ENCODE peak calls at places on chromosomes 13 and 19, in six cellular contexts. J is lower lobe of right lung, W is stomach, G is nephron progenitor cell, R is fibroblast of mammary gland, H is heart right ventricle. B is an unnamed sample.

GRCh38 chr19:38206006-38206745 is 17.8 kb downstream of the DPF1 start:
- DNase-seq in W (no peak), R (no peak), H (no peak), G (no peak), J (no peak), B (no peak)

GRCh38 chr19:1862424-1863307 is 713 bp downstream of the KLF16 start:
- DNase-seq in R (no peak), G (peak), J (no peak), H (no peak), W (no peak), B (no peak)

GRCh38 chr19:36939153-36939552 is 23.0 kb downstream of the ZNF568 start:
- DNase-seq in J (no peak), R (peak), H (no peak), W (no peak), G (no peak), B (no peak)

GRCh38 chr19:5934779-5935472 is 20.9 kb downstream of the CAPS start:
- DNase-seq in G (peak), R (peak), J (no peak), W (no peak), H (no peak), B (no peak)

GRCh38 chr19:8239528-8240273 is 30.5 kb downstream of the CERS4 start:
- DNase-seq in W (no peak), G (no peak), J (no peak), H (no peak), R (no peak), B (no peak)

GRCh38 chr13:64459778-64460177 is 2770.4 kb downstream of the PCDH9 start:
- DNase-seq in R (no peak), W (no peak), H (no peak), G (no peak), J (no peak), B (no peak)

GRCh38 chr13:26216042-26216441 is 6.1 kb downstream of the RNF6 start:
- DNase-seq in R (no peak), H (no peak), J (no peak), G (no peak), W (no peak), B (no peak)

GRCh38 chr19:10858204-10858828 is 10.1 kb downstream of the C19orf38 start:
- DNase-seq in W (no peak), J (no peak), G (peak), R (peak), H (no peak), B (no peak)

GRCh38 chr19:53520547-53521372 is 17.2 kb upstream of the ZNF331 start:
- DNase-seq in R (peak), W (peak), H (peak), J (peak), G (peak), B (peak)

GRCh38 chr19:12913871-12914690 is 5.0 kb downstream of the SYCE2 start:
- DNase-seq in W (no peak), J (no peak), H (no peak), G (no peak), R (peak), B (no peak)

GRCh38 chr19:21626924-21627697 is 121.7 kb downstream of the ZNF429 start:
- DNase-seq in W (no peak), J (no peak), G (no peak), H (no peak), R (no peak), B (no peak)

GRCh38 chr19:35805518-35806102 is 7.0 kb downstream of the PRODH2 start:
- DNase-seq in J (no peak), H (no peak), G (no peak), R (no peak), W (no peak), B (no peak)

GRCh38 chr19:46076951-46077814 is 36.4 kb upstream of the IGFL4 start:
- DNase-seq in H (no peak), J (no peak), G (peak), R (peak), W (peak), B (peak)

GRCh38 chr19:10091370-10091687 is 5.2 kb downstream of the SHFL start:
- DNase-seq in H (no peak), J (no peak), G (no peak), W (no peak), R (no peak), B (no peak)

GRCh38 chr19:20182232-20182785 is 15.3 kb downstream of the ZNF486 start:
- DNase-seq in W (no peak), H (no peak), G (no peak), R (no peak), J (no peak), B (no peak)

GRCh38 chr13:79898996-79899395 is 418.0 kb downstream of the NDFIP2 start:
- DNase-seq in J (no peak), G (no peak), R (peak), W (no peak), H (no peak), B (no peak)

GRCh38 chr13:99527346-99527745 is 26.1 kb downstream of the TM9SF2 start:
- DNase-seq in H (no peak), R (no peak), G (no peak), J (no peak), W (no peak), B (no peak)

GRCh38 chr19:15815306-15815705 is at the start of gene OR10H1:
- DNase-seq in J (no peak), H (no peak), G (no peak), W (no peak), R (no peak), B (no peak)

GRCh38 chr13:26601669-26602068 is 44.2 kb downstream of the WASF3 start:
- DNase-seq in H (no peak), G (no peak), W (no peak), J (no peak), R (peak), B (no peak)

GRCh38 chr13:113584870-113585671 is 518 bp downstream of the TFDP1 start:
- DNase-seq in W (peak), G (peak), J (peak), H (no peak), R (peak), B (no peak)

GRCh38 chr13:97214921-97215320 is 7.2 kb upstream of the MBNL2 start:
- DNase-seq in W (no peak), R (no peak), G (no peak), H (no peak), J (no peak), B (no peak)

GRCh38 chr19:18194554-18195238 is 1.7 kb downstream of the MPV17L2 start:
- DNase-seq in G (peak), R (peak), J (no peak), H (no peak), W (no peak), B (no peak)

GRCh38 chr13:38582133-38582532 is 104.7 kb upstream of the FREM2 start:
- DNase-seq in G (peak), R (peak), J (no peak), W (no peak), H (peak), B (no peak)

GRCh38 chr19:39918183-39918651 is 16.2 kb downstream of the FCGBP start:
- DNase-seq in W (no peak), J (no peak), G (no peak), H (no peak), R (no peak), B (no peak)

DNA sequence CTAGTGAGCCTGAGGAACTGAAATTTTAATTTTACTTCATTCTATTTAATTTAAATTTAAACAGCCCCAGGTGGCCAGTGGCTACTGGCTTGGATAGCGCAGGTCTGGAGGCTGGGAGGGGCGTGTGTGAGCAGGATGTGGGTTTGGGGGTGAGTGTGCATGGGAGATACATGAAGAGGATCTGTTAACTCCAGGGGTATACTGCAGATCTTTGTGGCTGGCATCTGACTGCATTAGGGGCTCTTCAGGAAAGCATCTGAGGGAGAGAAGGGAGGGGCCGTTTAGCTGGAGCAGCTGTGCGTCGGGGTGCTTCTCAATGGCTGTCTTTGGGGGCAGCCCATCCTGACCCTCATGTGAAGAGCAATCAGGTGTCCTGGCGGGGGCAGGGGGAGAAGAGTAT is 6.8 kb downstream of the SHANK1 start:
- DNase-seq in H (no peak), R (no peak), J (no peak), G (no peak), W (no peak), B (no peak)
- TF ChIP-seq CTCF in H (no peak), R (no peak), J (no peak), G (no peak), W (no peak), B (no peak)

GRCh38 chr13:28820099-28821051 is at the start of gene MTUS2:
- DNase-seq in R (no peak), J (no peak), H (no peak), W (no peak), G (peak), B (no peak)
- TF ChIP-seq CTCF in R (no peak), J (no peak), H (no peak), W (no peak), G (no peak), B (no peak)

GRCh38 chr13:24670927-24671326 is 9.3 kb upstream of the ATP12A start:
- DNase-seq in H (no peak), J (no peak), W (no peak), G (peak), R (no peak), B (no peak)
- TF ChIP-seq CTCF in H (no peak), J (no peak), W (no peak), G (no peak), R (peak), B (no peak)

GRCh38 chr13:112244061-112244460 is 132.1 kb upstream of the SPACA7 start:
- DNase-seq in J (no peak), R (no peak), G (no peak), W (no peak), H (no peak), B (no peak)

GRCh38 chr13:112245179-112245724 is 130.9 kb upstream of the SPACA7 start:
- DNase-seq in G (no peak), R (no peak), H (no peak), J (no peak), W (no peak), B (no peak)

GRCh38 chr13:112241288-112241687 is 134.9 kb upstream of the SPACA7 start:
- DNase-seq in R (no peak), W (no peak), J (no peak), H (no peak), G (no peak), B (no peak)

GRCh38 chr13:112244495-112245177 is 131.5 kb upstream of the SPACA7 start:
- DNase-seq in G (no peak), R (no peak), J (no peak), H (no peak), W (no peak), B (no peak)

GRCh38 chr13:112242777-112243176 is 133.4 kb upstream of the SPACA7 start:
- DNase-seq in H (no peak), J (no peak), R (no peak), G (no peak), W (no peak), B (no peak)
- TF ChIP-seq CTCF in H (no peak), J (no peak), R (no peak), G (no peak), W (no peak), B (no peak)

B was measured in epithelial cell of proximal tubule.